ENCODE peak calls at places on chromosomes 2 and 18, in seven cellular contexts. D is pancreas, E is IMR-90, T is mesendoderm, Y is uterus, I is Peyer's patch, K is sigmoid colon. V is an unnamed sample. For H3K4me1, the result is how much of the 10 kb centered on the place peaks cover.

GRCh38 chr2:69642709-69643601 is 584 bp downstream of the AAK1 start:
- DNase-seq in D (peak), E (peak), T (peak), Y (peak), I (peak), K (peak), V (peak)

GRCh38 chr2:194166818-194167217 is 1490.2 kb upstream of the SLC39A10 start:
- DNase-seq in D (no peak), E (no peak), T (peak), Y (no peak), I (no peak), K (no peak), V (no peak)

GRCh38 chr2:216131175-216131926 is 22.2 kb downstream of the XRCC5 start:
- DNase-seq in D (no peak), E (no peak), T (no peak), Y (no peak), I (no peak), K (no peak), V (no peak)

GRCh38 chr18:27685071-27685470 is 491.9 kb downstream of the CDH2 start:
- DNase-seq in D (no peak), E (no peak), T (no peak), Y (no peak), I (no peak), K (no peak), V (no peak)

GRCh38 chr2:4898706-4899105 is 793.5 kb upstream of the SOX11 start:
- DNase-seq in D (no peak), E (no peak), T (peak), Y (no peak), I (no peak), K (no peak), V (no peak)

GRCh38 chr2:29166237-29166630 is 51.0 kb downstream of the CLIP4 start:
- DNase-seq in D (no peak), E (peak), T (no peak), Y (no peak), I (no peak), K (no peak), V (no peak)

GRCh38 chr18:23239350-23239692 is 104.0 kb downstream of the CABLES1 start:
- DNase-seq in D (no peak), E (no peak), T (no peak), Y (no peak), I (no peak), K (no peak), V (no peak)

GRCh38 chr2:149715005-149715592 is 127.5 kb upstream of the MMADHC start:
- DNase-seq in D (no peak), E (peak), T (peak), Y (no peak), I (no peak), K (no peak), V (no peak)

GRCh38 chr2:112794841-112795240 is 10.5 kb upstream of the IL1A start:
- DNase-seq in D (no peak), E (no peak), T (no peak), Y (no peak), I (peak), K (no peak), V (no peak)

GRCh38 chr2:215454519-215454918 is 18.7 kb upstream of the FN1 start:
- DNase-seq in D (no peak), E (no peak), T (peak), Y (no peak), I (no peak), K (no peak), V (no peak)

GRCh38 chr2:165427686-165428085 is 41.8 kb upstream of the CSRNP3 start:
- DNase-seq in D (peak), E (no peak), T (no peak), Y (no peak), I (no peak), K (no peak), V (no peak)

GRCh38 chr2:111972955-111973565 is 74.7 kb downstream of the MERTK start:
- DNase-seq in D (no peak), E (no peak), T (no peak), Y (no peak), I (no peak), K (no peak), V (no peak)

GRCh38 chr2:96164459-96165184 is 19.4 kb upstream of the DUSP2 start:
- DNase-seq in D (no peak), E (no peak), T (peak), Y (no peak), I (peak), K (peak), V (no peak)

GRCh38 chr2:64259301-64259700 is 115.1 kb upstream of the PELI1 start:
- DNase-seq in D (no peak), E (no peak), T (no peak), Y (no peak), I (no peak), K (no peak), V (no peak)

GRCh38 chr2:8822218-8822617 is 15.2 kb downstream of the KIDINS220 start:
- DNase-seq in D (no peak), E (peak), T (no peak), Y (no peak), I (no peak), K (no peak), V (no peak)

GRCh38 chr2:150548527-150548926 is 61.1 kb upstream of the RND3 start:
- DNase-seq in D (no peak), E (peak), T (peak), Y (no peak), I (no peak), K (no peak), V (no peak)

GRCh38 chr2:217729426-217730058 is 273.3 kb downstream of the TNS1 start:
- DNase-seq in D (no peak), E (peak), T (no peak), Y (no peak), I (no peak), K (no peak), V (no peak)

GRCh38 chr2:27442282-27442980 is at the start of gene KRTCAP3:
- DNase-seq in D (peak), E (no peak), T (peak), Y (no peak), I (peak), K (no peak), V (peak)

GRCh38 chr18:50878345-50879301 is at the start of gene ME2:
- DNase-seq in D (peak), E (peak), T (peak), Y (peak), I (peak), K (peak), V (peak)

GRCh38 chr2:225033440-225034390 is 8.6 kb downstream of the DOCK10 start:
- DNase-seq in D (no peak), E (no peak), T (no peak), Y (no peak), I (no peak), K (no peak), V (no peak)

GRCh38 chr2:151766421-151767153 is 32.3 kb upstream of the NEB start:
- DNase-seq in D (no peak), E (peak), T (no peak), Y (no peak), I (no peak), K (no peak), V (no peak)

GRCh38 chr18:66410692-66411091 is 193.2 kb downstream of the CDH19 start:
- DNase-seq in D (no peak), E (no peak), T (no peak), Y (no peak), I (no peak), K (no peak), V (no peak)

GRCh38 chr2:58916127-58916526 is 675.0 kb upstream of the FANCL start:
- DNase-seq in D (no peak), E (no peak), T (no peak), Y (no peak), I (no peak), K (no peak), V (no peak)

GRCh38 chr2:207625014-207625755 is at the start of gene METTL21A:
- DNase-seq in D (peak), E (peak), T (peak), Y (peak), I (peak), K (peak), V (peak)

GRCh38 chr2:30236591-30237245 is 5.4 kb downstream of the LBH start:
- DNase-seq in D (no peak), E (no peak), T (no peak), Y (no peak), I (no peak), K (peak), V (no peak)

GRCh38 chr2:30235859-30236535 is 4.7 kb downstream of the LBH start:
- DNase-seq in D (no peak), E (no peak), T (no peak), Y (no peak), I (no peak), K (peak), V (no peak)

GRCh38 chr2:30234180-30234971 is 3.0 kb downstream of the LBH start:
- DNase-seq in D (no peak), E (peak), T (peak), Y (peak), I (peak), K (peak), V (no peak)

GRCh38 chr2:30233142-30233961 is 2.0 kb downstream of the LBH start:
- DNase-seq in D (no peak), E (no peak), T (peak), Y (no peak), I (no peak), K (no peak), V (no peak)

GRCh38 chr2:30235008-30235655 is 3.8 kb downstream of the LBH start:
- DNase-seq in D (no peak), E (peak), T (no peak), Y (no peak), I (no peak), K (peak), V (no peak)
- H3K4me1 ChIP-seq in D (under half), E (under half), T (under half), Y (under half), I (under half), K (half or more), V (under half)

DNA sequence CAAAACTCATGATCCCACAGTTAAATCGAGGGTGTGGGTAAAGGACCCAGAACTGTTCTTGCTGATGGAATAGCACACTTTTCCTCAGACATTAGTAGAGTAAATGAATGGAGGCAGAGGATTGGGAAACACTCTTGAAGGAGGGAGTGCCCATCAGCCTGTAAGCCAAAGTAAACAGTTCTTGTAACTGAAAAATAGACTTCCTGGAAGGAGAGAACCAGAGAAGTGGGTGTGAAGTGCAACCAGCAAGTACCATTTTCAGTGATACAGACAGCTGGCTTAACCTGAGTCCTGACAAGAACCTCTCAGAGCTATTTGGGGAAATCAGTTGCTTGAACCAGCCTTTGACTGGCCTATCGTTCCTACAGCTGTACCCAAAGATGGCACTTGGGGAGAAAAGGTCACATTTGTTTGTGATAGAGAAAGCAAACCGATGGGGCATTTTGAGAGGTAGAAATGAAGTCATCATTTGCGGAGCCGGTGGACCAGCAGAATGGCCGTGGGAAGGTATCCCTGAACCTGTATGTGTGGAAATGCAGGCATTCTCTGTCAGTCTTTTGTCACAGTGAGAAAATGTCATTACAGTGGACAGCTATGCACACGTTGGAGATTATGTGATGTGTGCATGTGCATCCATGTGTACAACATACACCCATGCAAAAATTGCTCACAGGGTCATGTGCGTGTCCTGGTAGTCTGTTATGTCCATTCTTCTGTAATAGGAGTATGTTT is 17.7 kb downstream of the CRIM1 start:
- DNase-seq in D (no peak), E (peak), T (no peak), Y (no peak), I (no peak), K (no peak), V (no peak)
- H3K4me1 ChIP-seq in D (under half), E (under half), T (under half), Y (under half), I (under half), K (half or more), V (half or more)

GRCh38 chr2:234463626-234464290 is 33.1 kb downstream of the ARL4C start:
- DNase-seq in D (no peak), E (peak), T (no peak), Y (no peak), I (peak), K (no peak), V (peak)
- H3K4me1 ChIP-seq in D (under half), E (under half), T (under half), Y (under half), I (under half), K (under half), V (under half)

GRCh38 chr18:45689386-45689785 is 34.6 kb upstream of the SLC14A1 start:
- DNase-seq in D (no peak), E (no peak), T (no peak), Y (no peak), I (no peak), K (no peak), V (no peak)

GRCh38 chr18:45691816-45692179 is 32.2 kb upstream of the SLC14A1 start:
- DNase-seq in D (no peak), E (no peak), T (no peak), Y (no peak), I (no peak), K (no peak), V (no peak)

GRCh38 chr18:45688834-45689233 is 35.1 kb upstream of the SLC14A1 start:
- DNase-seq in D (no peak), E (no peak), T (no peak), Y (no peak), I (peak), K (no peak), V (no peak)

GRCh38 chr18:45688113-45688512 is 35.9 kb upstream of the SLC14A1 start:
- DNase-seq in D (no peak), E (peak), T (no peak), Y (no peak), I (no peak), K (no peak), V (no peak)

DNA sequence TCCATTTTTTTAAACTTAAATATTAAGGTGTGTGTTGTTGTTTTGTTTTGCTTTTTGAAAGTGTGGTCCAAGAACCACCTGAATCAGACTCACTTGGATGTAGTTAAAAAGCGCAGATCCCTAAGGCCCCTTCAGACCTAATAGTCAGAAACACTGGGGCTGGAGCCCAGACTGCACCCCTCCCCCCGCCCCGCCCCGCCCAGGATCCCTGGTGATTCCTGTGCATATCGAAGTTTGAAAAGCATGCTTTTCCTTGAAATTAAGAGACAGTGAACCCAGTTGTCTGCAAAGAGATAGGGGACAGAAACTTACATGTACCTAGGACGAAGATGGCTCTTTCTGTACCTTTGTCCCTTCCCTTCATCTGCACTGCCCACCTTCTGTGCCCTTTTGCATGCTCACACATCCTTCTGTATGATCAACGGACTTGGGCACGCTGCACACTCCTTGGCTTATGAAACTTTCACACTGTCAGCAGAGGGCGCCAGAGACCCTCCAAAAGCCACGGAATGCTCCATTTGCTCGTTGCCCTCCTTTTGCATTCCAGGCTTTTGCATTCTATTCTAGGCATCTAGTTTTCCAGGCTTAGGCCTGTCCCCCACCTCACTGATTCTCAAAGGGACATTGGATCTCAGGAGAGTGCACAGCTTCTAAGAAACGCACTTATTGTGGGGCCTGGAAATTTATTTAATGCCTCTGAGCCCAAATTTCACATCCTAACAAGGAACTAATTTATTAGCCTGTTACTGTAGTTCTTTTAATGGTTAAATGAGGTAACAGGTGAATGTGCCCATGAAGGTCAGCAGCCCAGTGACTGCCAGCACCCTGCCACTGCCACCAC is 32.8 kb upstream of the SLC14A1 start:
- DNase-seq in D (no peak), E (peak), T (peak), Y (peak), I (peak), K (peak), V (no peak)
- H3K4me1 ChIP-seq in D (under half), E (under half), T (under half), Y (under half), I (under half), K (under half), V (under half)